ENCODE peak calls at places on chromosome 15, in ten cellular contexts. Q is SK-N-SH, W is PC-3, J is right atrium auricular region, K is body of pancreas, P is right lobe of liver, Z is osteoblast, B is heart left ventricle, R is Peyer's patch, T is kidney. S is an unnamed sample.

GRCh38 chr15:71409541-71409940 is 294.3 kb downstream of the THSD4 start:
- DNase-seq in Q (no peak), W (no peak), J (no peak), K (no peak), P (no peak), Z (no peak), B (no peak), R (no peak), T (no peak), S (no peak)

GRCh38 chr15:101267320-101268104 is 9.8 kb downstream of the SELENOS start:
- DNase-seq in Q (no peak), W (peak; percentile 13), J (peak; percentile 83), K (peak; percentile 82), P (no peak), Z (peak; percentile 94), B (no peak), R (no peak), T (no peak), S (no peak)

GRCh38 chr15:62624541-62625399 is 417.8 kb upstream of the TPM1 start:
- DNase-seq in Q (no peak), W (no peak), J (peak; percentile 63), K (no peak), P (no peak), Z (peak; percentile 51), B (no peak), R (no peak), T (no peak), S (no peak)

GRCh38 chr15:98980899-98981228 is 26.7 kb downstream of the PGPEP1L start:
- DNase-seq in Q (no peak), W (no peak), J (no peak), K (no peak), P (no peak), Z (no peak), B (no peak), R (no peak), T (no peak), S (no peak)

GRCh38 chr15:73805504-73806089 is 52.4 kb upstream of the INSYN1 start:
- DNase-seq in Q (no peak), W (no peak), J (no peak), K (no peak), P (no peak), Z (no peak), B (no peak), R (no peak), T (no peak), S (no peak)

GRCh38 chr15:68176601-68177000 is 28.5 kb downstream of the CALML4 start:
- DNase-seq in Q (no peak), W (no peak), J (no peak), K (no peak), P (no peak), Z (no peak), B (no peak), R (no peak), T (no peak), S (no peak)

GRCh38 chr15:62737551-62737950 is 305.0 kb upstream of the TPM1 start:
- DNase-seq in Q (no peak), W (no peak), J (no peak), K (no peak), P (no peak), Z (no peak), B (no peak), R (no peak), T (no peak), S (no peak)

GRCh38 chr15:36903922-36904479 is 196.3 kb downstream of the MEIS2 start:
- DNase-seq in Q (no peak), W (no peak), J (no peak), K (peak; percentile 49), P (no peak), Z (no peak), B (no peak), R (no peak), T (no peak), S (no peak)

GRCh38 chr15:85607141-85607806 is 187.5 kb downstream of the KLHL25 start:
- DNase-seq in Q (no peak), W (peak; percentile 67), J (no peak), K (no peak), P (no peak), Z (no peak), B (no peak), R (no peak), T (no peak), S (no peak)

GRCh38 chr15:57550640-57551039 is 41.1 kb upstream of the MYZAP start:
- DNase-seq in Q (no peak), W (peak; percentile 68), J (peak; percentile 80), K (peak; percentile 91), P (no peak), Z (peak; percentile 52), B (peak; percentile 69), R (no peak), T (peak; percentile 91), S (peak; percentile 71)

GRCh38 chr15:43168192-43169107 is 16.8 kb upstream of the CCNDBP1 start:
- DNase-seq in Q (no peak), W (peak; percentile 95), J (no peak), K (peak; percentile 13), P (no peak), Z (peak; percentile 72), B (no peak), R (no peak), T (no peak), S (no peak)

DNA sequence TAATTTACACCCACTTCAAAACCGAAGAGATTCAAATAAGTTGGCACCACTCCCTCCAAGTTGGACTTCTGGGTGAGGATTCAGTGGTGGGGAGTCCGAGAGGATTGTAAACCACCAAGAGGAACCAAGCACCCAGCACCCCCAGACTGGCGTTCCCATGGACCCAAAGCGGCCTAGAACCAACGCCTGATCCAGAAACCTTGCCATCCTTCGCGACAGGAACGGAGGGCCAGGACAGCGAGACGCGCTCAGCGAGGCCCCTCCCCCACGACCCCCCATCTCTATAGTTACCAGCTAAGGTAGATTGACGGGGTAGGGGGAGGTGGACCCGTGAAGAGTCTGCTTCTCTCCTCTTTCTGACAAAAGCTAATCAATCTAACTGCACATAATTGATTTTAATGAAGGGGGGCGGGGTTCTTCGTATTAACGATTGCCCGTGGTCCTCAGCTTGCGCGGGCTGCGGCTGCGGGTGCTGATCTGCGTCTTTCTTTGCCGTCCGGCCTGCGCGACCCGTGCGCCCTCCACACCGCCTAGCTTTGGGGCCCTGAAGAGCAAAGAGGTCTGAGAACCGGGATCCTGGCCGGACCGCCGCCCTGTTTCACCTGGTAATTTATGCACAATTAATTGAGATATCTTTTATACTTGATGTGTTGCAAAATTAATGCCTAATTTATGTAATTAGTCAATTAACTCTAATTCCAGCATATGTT is 10.9 kb upstream of the FOXB1 start:
- DNase-seq in Q (peak; percentile 8), W (no peak), J (no peak), K (no peak), P (no peak), Z (peak; percentile 49), B (no peak), R (no peak), T (no peak), S (no peak)
- H3K4me3 ChIP-seq in Q (no peak overlapping the region), W (no peak overlapping the region), J (no peak overlapping the region), K (no peak overlapping the region), P (no peak overlapping the region), Z (no peak overlapping the region), B (no peak overlapping the region), R (no peak overlapping the region), T (no peak overlapping the region), S (no peak overlapping the region)

DNA sequence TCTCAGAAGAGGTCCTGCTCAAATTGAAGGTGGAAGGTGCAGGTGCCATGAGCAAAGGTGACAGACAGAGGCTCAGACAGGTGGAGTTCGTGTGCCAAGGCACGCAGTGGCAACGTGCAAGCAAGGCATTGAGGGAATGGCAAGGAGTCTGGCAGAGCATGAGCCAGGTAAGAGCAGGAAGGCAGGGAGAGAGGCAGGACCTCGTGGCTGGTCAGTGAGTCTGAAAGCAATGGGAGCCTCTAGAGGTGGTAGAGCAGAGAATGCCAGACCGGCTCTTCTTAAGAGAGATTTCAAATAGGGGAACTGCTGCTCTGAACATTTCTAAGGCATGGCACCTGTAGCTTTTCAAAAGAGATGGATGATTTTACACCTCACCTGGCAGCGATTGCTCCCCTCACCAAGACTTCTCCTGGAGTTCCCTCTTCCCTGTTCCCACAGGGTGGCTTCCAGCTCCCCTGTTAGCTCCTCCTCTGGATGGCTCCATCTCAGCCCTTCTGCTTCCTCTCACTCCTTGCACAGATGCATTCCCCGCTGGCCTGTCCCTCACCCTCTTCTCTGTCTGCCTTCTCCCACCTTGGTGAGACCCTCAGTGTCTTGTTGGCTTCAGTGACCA is 2.7 kb downstream of the MYO5C start:
- DNase-seq in Q (no peak), W (no peak), J (no peak), K (peak; percentile 56), P (no peak), Z (no peak), B (no peak), R (no peak), T (no peak), S (no peak)
- TF ChIP-seq CTCF in Q (no peak), W (no peak), J (no peak), K (no peak), P (no peak), Z (no peak), B (no peak), R (no peak), T (no peak), S (no peak)

DNA sequence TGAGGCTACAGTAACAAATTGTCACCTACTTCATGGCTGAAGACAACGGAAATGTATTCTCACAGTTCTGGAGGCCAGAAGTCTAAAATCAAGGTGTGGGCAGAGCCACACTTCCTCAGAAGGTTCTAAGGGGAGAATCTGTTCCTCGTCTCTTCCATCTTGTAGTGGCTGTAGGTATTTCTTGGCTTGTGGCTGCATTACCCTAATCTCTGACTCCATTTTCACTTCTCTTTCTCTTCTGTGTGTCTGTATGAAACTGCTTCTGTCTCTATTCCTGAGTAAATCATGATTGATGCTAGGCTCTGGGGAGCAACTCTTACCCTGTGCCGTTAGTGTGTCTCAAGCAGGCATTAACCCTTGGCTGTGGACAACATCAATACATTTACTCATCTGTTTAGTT is 164.7 kb downstream of the SQOR start:
- DNase-seq in Q (no peak), W (no peak), J (no peak), K (no peak), P (no peak), Z (no peak), B (no peak), R (no peak), T (no peak), S (no peak)
- H3K9me3 ChIP-seq in Q (no peaks in the 10 kb centered on the region), W (no peaks in the 10 kb centered on the region), J (no peaks in the 10 kb centered on the region), K (no peaks in the 10 kb centered on the region), P (no peaks in the 10 kb centered on the region), Z (no peaks in the 10 kb centered on the region), B (no peaks in the 10 kb centered on the region), R (no peaks in the 10 kb centered on the region), T (no peaks in the 10 kb centered on the region), S (no peaks in the 10 kb centered on the region)

DNA sequence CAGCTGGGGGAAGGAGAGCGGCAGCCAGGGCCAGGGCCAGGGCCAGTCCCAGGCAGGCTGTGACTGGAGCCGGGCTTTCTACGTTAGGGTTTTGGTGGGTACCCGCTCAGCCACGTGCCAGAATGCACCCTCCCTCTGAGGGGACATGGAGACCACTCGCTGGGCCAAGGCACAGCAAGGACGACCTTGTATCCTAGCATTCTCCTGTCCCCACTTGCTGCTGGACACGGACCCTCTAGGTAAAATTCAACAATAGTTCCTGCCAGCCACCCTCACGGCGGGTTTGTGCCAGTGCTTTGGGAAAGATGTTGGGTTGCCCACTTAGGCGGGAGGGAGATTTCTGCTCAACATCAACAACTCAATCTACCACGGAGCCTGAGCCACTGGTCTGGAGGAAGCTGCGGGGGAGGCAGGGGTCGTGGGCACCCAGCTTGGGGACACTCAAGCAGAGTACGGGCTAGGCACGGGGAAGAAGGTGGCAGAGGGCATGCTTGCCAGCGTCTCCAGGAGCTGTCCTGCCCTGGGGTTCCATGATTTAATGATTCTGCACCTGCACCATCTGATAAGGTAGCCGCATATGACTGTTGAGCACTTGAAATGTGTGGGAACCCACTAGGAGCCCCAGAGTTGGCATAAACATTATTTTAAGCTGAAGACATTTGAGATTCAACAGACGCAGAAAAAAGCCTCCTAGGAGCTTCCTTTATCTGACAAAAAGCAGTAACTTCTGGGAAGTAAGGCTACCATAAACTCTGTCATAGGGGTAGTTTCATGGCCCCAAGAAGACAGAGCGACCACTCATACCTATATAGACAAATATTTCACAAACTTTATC is 22.5 kb upstream of the C15orf39 start:
- DNase-seq in Q (no peak), W (no peak), J (no peak), K (no peak), P (no peak), Z (peak; percentile 11), B (no peak), R (no peak), T (no peak), S (no peak)
- H3K4me3 ChIP-seq in Q (no peak overlapping the region), W (no peak overlapping the region), J (peak overlapping the region; percentile 44), K (no peak overlapping the region), P (peak overlapping the region; percentile 26), Z (no peak overlapping the region), B (peak overlapping the region; percentile 47), R (peak overlapping the region; percentile 33), T (peak overlapping the region; percentile 39), S (no peak overlapping the region)